ENCODE peak calls at places on chromosomes 1 and 21, in five cellular contexts. One of them, this sample, is unnamed.
A peak's percentile ranks its signal among the peaks of the same experiment; 100 is the strongest.

GRCh38 chr21:34946385-34947121 is 102.5 kb downstream of the RUNX1 start:
- DNase-seq in A549: no peak
- DNase-seq in H1: no peak
- DNase-seq in K562: no peak
- DNase-seq in HepG2: no peak
- DNase-seq in this sample: no peak

GRCh38 chr1:24708938-24709337 is 36.3 kb upstream of the CLIC4 start:
- DNase-seq in A549: no peak
- DNase-seq in H1: no peak
- DNase-seq in K562: peak; percentile 4
- DNase-seq in HepG2: no peak
- DNase-seq in this sample: no peak

GRCh38 chr1:223177681-223178080 is 34.6 kb upstream of the TLR5 start:
- DNase-seq in A549: no peak
- DNase-seq in H1: no peak
- DNase-seq in K562: no peak
- DNase-seq in HepG2: peak; percentile 56
- DNase-seq in this sample: no peak

GRCh38 chr1:54153548-54154439 is 994 bp upstream of the CDCP2 start:
- DNase-seq in A549: no peak
- DNase-seq in H1: no peak
- DNase-seq in K562: no peak
- DNase-seq in HepG2: peak; percentile 68
- DNase-seq in this sample: peak; percentile 65

GRCh38 chr1:7455796-7456568 is 315.1 kb upstream of the VAMP3 start:
- DNase-seq in A549: no peak
- DNase-seq in H1: no peak
- DNase-seq in K562: no peak
- DNase-seq in HepG2: no peak
- DNase-seq in this sample: no peak

GRCh38 chr1:205967555-205968335 is 24.5 kb upstream of the SLC26A9 start:
- DNase-seq in A549: no peak
- DNase-seq in H1: no peak
- DNase-seq in K562: no peak
- DNase-seq in HepG2: no peak
- DNase-seq in this sample: peak; percentile 26

GRCh38 chr1:237112663-237113062 is 70.7 kb downstream of the RYR2 start:
- DNase-seq in A549: no peak
- DNase-seq in H1: no peak
- DNase-seq in K562: no peak
- DNase-seq in HepG2: no peak
- DNase-seq in this sample: no peak

GRCh38 chr1:17097787-17098186 is 21.5 kb downstream of the PADI2 start:
- DNase-seq in A549: no peak
- DNase-seq in H1: no peak
- DNase-seq in K562: no peak
- DNase-seq in HepG2: no peak
- DNase-seq in this sample: no peak

GRCh38 chr1:97095764-97096163 is 374.2 kb downstream of the PTBP2 start:
- DNase-seq in A549: no peak
- DNase-seq in H1: no peak
- DNase-seq in K562: no peak
- DNase-seq in HepG2: no peak
- DNase-seq in this sample: no peak

GRCh38 chr1:45913183-45913924 is 109.9 kb downstream of the MAST2 start:
- DNase-seq in A549: no peak
- DNase-seq in H1: no peak
- DNase-seq in K562: peak; percentile 21
- DNase-seq in HepG2: no peak
- DNase-seq in this sample: peak; percentile 96

GRCh38 chr1:184843732-184844495 is 89.3 kb upstream of the EDEM3 start:
- DNase-seq in A549: no peak
- DNase-seq in H1: no peak
- DNase-seq in K562: no peak
- DNase-seq in HepG2: no peak
- DNase-seq in this sample: no peak

GRCh38 chr21:42500225-42500624 is 4.2 kb upstream of the RSPH1 start:
- DNase-seq in A549: no peak
- DNase-seq in H1: no peak
- DNase-seq in K562: no peak
- DNase-seq in HepG2: no peak
- DNase-seq in this sample: no peak

GRCh38 chr21:42496839-42497202 is 797 bp upstream of the RSPH1 start:
- DNase-seq in A549: peak; percentile 9
- DNase-seq in H1: no peak
- DNase-seq in K562: no peak
- DNase-seq in HepG2: no peak
- DNase-seq in this sample: no peak

GRCh38 chr21:42496120-42496838 is at the start of gene RSPH1:
- DNase-seq in A549: peak; percentile 96
- DNase-seq in H1: peak; percentile 97
- DNase-seq in K562: peak; percentile 100
- DNase-seq in HepG2: peak; percentile 93
- DNase-seq in this sample: peak; percentile 95

GRCh38 chr21:42499430-42500106 is 3.5 kb upstream of the RSPH1 start:
- DNase-seq in A549: no peak
- DNase-seq in H1: no peak
- DNase-seq in K562: no peak
- DNase-seq in HepG2: no peak
- DNase-seq in this sample: no peak

DNA sequence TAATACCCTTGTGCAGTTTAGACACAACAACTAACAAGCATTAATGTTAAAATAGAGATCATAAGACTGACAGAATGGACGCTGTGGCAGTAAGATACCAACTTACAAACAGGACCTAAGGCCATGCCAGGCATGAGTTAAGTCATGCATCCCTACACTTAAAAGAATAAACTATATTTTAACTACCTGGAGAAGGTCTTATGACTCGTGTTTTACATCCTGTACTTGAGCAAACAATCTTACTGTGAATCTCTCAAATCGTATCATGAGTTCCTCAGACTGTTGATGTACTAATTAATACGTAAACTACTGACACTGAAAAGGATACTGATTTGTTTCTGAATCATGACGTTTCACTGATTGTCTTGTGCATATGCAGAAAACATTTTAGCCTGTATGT is 2.0 kb upstream of the RSPH1 start:
- DNase-seq in A549: no peak
- DNase-seq in H1: no peak
- DNase-seq in K562: no peak
- DNase-seq in HepG2: no peak
- DNase-seq in this sample: no peak
- TF ChIP-seq MAFK in A549: no peak
- TF ChIP-seq MAFK in H1: no peak
- TF ChIP-seq MAFK in K562: no peak
- TF ChIP-seq MAFK in HepG2: no peak
- TF ChIP-seq MAFK in this sample: no peak

DNA sequence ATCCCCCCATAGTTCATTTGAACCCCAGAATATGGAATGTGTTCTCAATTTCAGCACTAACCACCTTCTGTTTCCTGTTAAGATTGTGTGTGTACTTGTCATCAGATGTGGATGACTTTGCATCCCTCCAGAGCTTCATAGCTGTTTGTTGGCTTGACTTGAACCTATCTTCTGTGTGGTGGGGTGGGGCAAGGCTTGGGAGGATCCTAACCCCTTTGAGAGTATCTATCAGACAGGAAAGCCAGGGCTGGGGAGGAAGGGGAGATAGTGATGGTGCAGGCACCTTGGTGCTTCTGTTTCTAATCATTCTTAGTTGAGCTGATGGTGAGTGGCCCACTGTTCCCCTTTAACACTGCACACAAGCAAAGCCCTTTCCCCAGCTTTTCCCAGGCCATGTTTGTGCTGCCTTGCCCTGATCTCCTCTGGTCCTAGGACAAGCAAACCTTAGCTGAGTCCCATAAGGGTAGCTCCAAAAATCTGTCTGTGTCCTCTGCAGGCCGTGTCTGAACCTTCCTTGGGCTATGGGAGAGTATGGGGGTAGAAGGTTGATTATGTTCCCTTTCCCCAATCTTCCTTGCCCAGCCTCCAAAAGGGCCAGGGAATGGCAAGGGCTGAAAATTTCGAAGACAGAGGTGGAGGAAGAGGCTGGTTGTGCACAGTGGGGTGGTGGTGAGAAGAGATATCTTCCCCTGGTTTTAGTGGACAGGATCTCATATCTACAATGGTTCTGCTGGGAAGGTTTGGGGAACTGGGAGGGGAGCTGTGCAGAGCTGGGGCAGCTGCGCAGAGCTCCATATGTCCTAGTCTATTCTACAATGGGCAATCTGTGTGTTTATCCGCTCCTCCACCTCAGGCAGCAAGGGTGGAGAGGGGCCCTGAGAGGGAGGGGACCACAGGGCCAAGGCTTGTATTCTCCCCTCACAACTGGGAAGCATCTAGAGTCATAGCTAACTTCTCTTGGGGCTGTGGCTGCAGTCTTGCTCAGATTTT is 1.4 kb downstream of the NHLH1 start:
- DNase-seq in A549: no peak
- DNase-seq in H1: no peak
- DNase-seq in K562: peak; percentile 34
- DNase-seq in HepG2: no peak
- DNase-seq in this sample: no peak
- TF ChIP-seq MAFK in A549: no peak
- TF ChIP-seq MAFK in H1: no peak
- TF ChIP-seq MAFK in K562: peak; percentile 40
- TF ChIP-seq MAFK in HepG2: no peak
- TF ChIP-seq MAFK in this sample: no peak

GRCh38 chr1:11302366-11302765 is 29.4 kb downstream of the UBIAD1 start:
- DNase-seq in A549: no peak
- DNase-seq in H1: no peak
- DNase-seq in K562: no peak
- DNase-seq in HepG2: no peak
- DNase-seq in this sample: no peak

GRCh38 chr1:11299225-11299574 is 26.2 kb downstream of the UBIAD1 start:
- DNase-seq in A549: no peak
- DNase-seq in H1: no peak
- DNase-seq in K562: no peak
- DNase-seq in HepG2: no peak
- DNase-seq in this sample: no peak

GRCh38 chr1:11298390-11299224 is 25.6 kb downstream of the UBIAD1 start:
- DNase-seq in A549: no peak
- DNase-seq in H1: no peak
- DNase-seq in K562: no peak
- DNase-seq in HepG2: no peak
- DNase-seq in this sample: no peak

GRCh38 chr1:11295905-11296304 is 22.9 kb downstream of the UBIAD1 start:
- DNase-seq in A549: no peak
- DNase-seq in H1: no peak
- DNase-seq in K562: no peak
- DNase-seq in HepG2: no peak
- DNase-seq in this sample: no peak

DNA sequence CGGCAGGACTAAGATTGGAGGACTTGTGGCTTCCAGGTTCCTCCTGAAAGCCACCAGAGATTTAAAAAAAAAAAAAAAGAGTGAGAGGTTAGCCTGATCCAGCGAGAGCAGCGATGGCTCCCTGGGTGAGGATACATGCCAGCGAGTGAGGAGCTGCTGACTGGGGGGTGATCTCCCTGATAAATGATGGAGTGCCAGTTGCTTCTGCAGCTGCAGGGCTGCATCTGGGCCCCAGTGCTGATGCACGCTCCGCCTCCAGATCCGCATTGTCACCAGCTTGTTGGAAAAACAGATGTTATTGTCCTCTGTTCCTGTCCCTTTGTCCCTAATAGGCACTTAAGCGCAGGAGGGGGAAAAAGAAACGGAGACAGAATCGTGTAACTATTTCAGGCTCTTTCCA is 28.6 kb downstream of the UBIAD1 start:
- DNase-seq in A549: no peak
- DNase-seq in H1: no peak
- DNase-seq in K562: no peak
- DNase-seq in HepG2: no peak
- DNase-seq in this sample: no peak
- TF ChIP-seq MAFK in A549: no peak
- TF ChIP-seq MAFK in H1: no peak
- TF ChIP-seq MAFK in K562: no peak
- TF ChIP-seq MAFK in HepG2: no peak
- TF ChIP-seq MAFK in this sample: no peak

DNA sequence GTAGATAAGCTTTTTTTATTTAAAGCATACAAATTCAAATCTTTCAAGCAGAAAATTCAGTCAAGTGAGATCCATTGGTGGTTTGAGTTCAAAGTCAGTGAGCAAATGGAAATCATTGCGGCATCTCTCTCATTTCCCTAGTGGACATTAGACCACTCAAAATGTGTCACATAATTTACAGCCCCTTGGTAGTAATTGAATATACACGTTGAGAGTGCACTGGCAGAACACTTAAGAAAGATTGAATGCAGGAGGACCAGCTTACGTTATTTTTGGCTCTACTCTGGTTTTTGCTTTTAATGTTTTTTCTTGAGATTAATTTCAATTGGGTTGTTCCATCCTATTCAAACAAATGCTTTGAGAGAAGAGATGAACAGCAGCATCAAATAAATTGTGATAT is 633.8 kb downstream of the USP25 start:
- DNase-seq in A549: no peak
- DNase-seq in H1: no peak
- DNase-seq in K562: no peak
- DNase-seq in HepG2: no peak
- DNase-seq in this sample: no peak
- TF ChIP-seq MAFK in A549: no peak
- TF ChIP-seq MAFK in H1: no peak
- TF ChIP-seq MAFK in K562: no peak
- TF ChIP-seq MAFK in HepG2: no peak
- TF ChIP-seq MAFK in this sample: no peak

DNA sequence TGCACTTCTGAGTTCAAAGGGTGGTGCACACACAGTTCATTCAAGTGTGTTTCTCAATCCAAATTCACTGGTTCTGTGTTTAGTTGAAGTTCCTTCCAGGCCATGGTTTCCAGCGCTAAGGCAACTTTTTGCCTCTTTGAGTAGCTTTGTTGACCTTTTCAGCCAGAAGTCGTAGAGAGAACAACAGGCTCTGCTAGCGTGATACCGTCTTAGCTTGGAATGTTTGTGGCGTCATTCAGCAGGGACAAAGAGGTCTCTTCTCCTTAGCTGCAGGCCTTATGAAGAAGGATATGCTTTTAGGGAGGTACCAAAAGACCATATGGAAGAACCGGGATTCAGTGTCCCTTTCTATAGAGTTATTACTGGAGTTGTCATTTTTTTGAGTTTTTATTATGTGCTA is 65.7 kb downstream of the CNIH3 start:
- DNase-seq in A549: no peak
- DNase-seq in H1: no peak
- DNase-seq in K562: no peak
- DNase-seq in HepG2: no peak
- DNase-seq in this sample: no peak
- TF ChIP-seq MAFK in A549: no peak
- TF ChIP-seq MAFK in H1: no peak
- TF ChIP-seq MAFK in K562: no peak
- TF ChIP-seq MAFK in HepG2: no peak
- TF ChIP-seq MAFK in this sample: no peak

GRCh38 chr1:28417441-28418277 is 48.1 kb downstream of the PHACTR4 start:
- DNase-seq in A549: peak; percentile 74
- DNase-seq in H1: no peak
- DNase-seq in K562: no peak
- DNase-seq in HepG2: no peak
- DNase-seq in this sample: peak; percentile 65
- TF ChIP-seq MAFK in A549: no peak
- TF ChIP-seq MAFK in H1: no peak
- TF ChIP-seq MAFK in K562: no peak
- TF ChIP-seq MAFK in HepG2: no peak
- TF ChIP-seq MAFK in this sample: no peak

GRCh38 chr1:228228601-228229074 is 20.8 kb downstream of the OBSCN start:
- DNase-seq in A549: peak; percentile 45
- DNase-seq in H1: no peak
- DNase-seq in K562: no peak
- DNase-seq in HepG2: peak; percentile 83
- DNase-seq in this sample: peak; percentile 98
- TF ChIP-seq MAFK in A549: no peak
- TF ChIP-seq MAFK in H1: no peak
- TF ChIP-seq MAFK in K562: no peak
- TF ChIP-seq MAFK in HepG2: no peak
- TF ChIP-seq MAFK in this sample: no peak

GRCh38 chr1:212712451-212713303 is 13.0 kb upstream of the BATF3 start:
- DNase-seq in A549: no peak
- DNase-seq in H1: no peak
- DNase-seq in K562: no peak
- DNase-seq in HepG2: no peak
- DNase-seq in this sample: peak; percentile 90
- TF ChIP-seq MAFK in A549: no peak
- TF ChIP-seq MAFK in H1: no peak
- TF ChIP-seq MAFK in K562: no peak
- TF ChIP-seq MAFK in HepG2: no peak
- TF ChIP-seq MAFK in this sample: no peak